ENCODE peak calls at places on chromosomes 6 and 20, in six cellular contexts. O is H7, V is kidney epithelial cell, H is ovary, K is AG10803, W is body of pancreas. L is an unnamed sample.

GRCh38 chr6:131728296-131728939 is 17.6 kb upstream of the CTAGE9 start:
- DNase-seq in O (no peak), V (no peak), H (no peak), K (peak; percentile 77), W (no peak), L (no peak)

GRCh38 chr20:58870293-58871014 is 17.9 kb downstream of the GNAS start:
- DNase-seq in W (peak; percentile 85), O (peak; percentile 84), K (peak; percentile 44), V (no peak), H (peak; percentile 72), L (peak; percentile 67)

GRCh38 chr6:155599571-155599970 is 143.9 kb upstream of the NOX3 start:
- DNase-seq in K (no peak), W (no peak), O (peak; percentile 10), V (no peak), H (no peak), L (no peak)

GRCh38 chr6:112187736-112188135 is 66.6 kb downstream of the LAMA4 start:
- DNase-seq in H (no peak), K (no peak), V (no peak), W (no peak), O (no peak), L (no peak)

GRCh38 chr6:68778356-68779020 is 143.4 kb downstream of the ADGRB3 start:
- DNase-seq in O (peak; percentile 8), K (peak; percentile 17), V (no peak), H (no peak), W (no peak), L (peak; percentile 77)

GRCh38 chr6:15642276-15642675 is 20.6 kb downstream of the DTNBP1 start:
- DNase-seq in K (no peak), O (peak; percentile 28), W (no peak), H (no peak), V (no peak), L (peak; percentile 78)

GRCh38 chr6:160239929-160240690 is 18.5 kb downstream of the SLC22A2 start:
- DNase-seq in K (no peak), H (no peak), V (no peak), W (no peak), O (no peak), L (no peak)

GRCh38 chr20:57622201-57622570 is 2.0 kb upstream of the ZBP1 start:
- DNase-seq in W (no peak), H (no peak), V (no peak), K (no peak), O (peak; percentile 39), L (no peak)

GRCh38 chr20:20734475-20734948 is 22.1 kb upstream of the RALGAPA2 start:
- DNase-seq in H (no peak), V (no peak), W (no peak), K (no peak), O (no peak), L (no peak)

GRCh38 chr6:94623586-94623985 is 953.7 kb upstream of the MANEA start:
- DNase-seq in H (no peak), K (no peak), O (no peak), V (no peak), W (no peak), L (no peak)

GRCh38 chr6:158283304-158284005 is 28.8 kb upstream of the TULP4 start:
- DNase-seq in W (no peak), K (peak; percentile 25), O (peak; percentile 68), H (no peak), V (no peak), L (peak; percentile 51)
- H3K4me3 ChIP-seq in W (no peak overlapping the region), K (no peak overlapping the region), O (no peak overlapping the region), H (no peak overlapping the region), V (no peak overlapping the region), L (no peak overlapping the region)

GRCh38 chr6:149484733-149485700 is at the start of gene ZC3H12D:
- DNase-seq in W (no peak), K (peak; percentile 16), H (no peak), O (no peak), V (no peak), L (peak; percentile 98)
- H3K4me3 ChIP-seq in W (no peak within 1 kb of the TSS), K (no peak within 1 kb of the TSS), H (no peak within 1 kb of the TSS), O (no peak within 1 kb of the TSS), V (no peak within 1 kb of the TSS), L (peak within 1 kb of the TSS; percentile 88)

GRCh38 chr6:152804150-152804549 is 53.6 kb downstream of the VIP start:
- DNase-seq in O (no peak), V (no peak), W (no peak), H (no peak), K (no peak), L (no peak)
- H3K4me3 ChIP-seq in O (no peak overlapping the region), V (no peak overlapping the region), W (no peak overlapping the region), H (no peak overlapping the region), K (no peak overlapping the region), L (no peak overlapping the region)

DNA sequence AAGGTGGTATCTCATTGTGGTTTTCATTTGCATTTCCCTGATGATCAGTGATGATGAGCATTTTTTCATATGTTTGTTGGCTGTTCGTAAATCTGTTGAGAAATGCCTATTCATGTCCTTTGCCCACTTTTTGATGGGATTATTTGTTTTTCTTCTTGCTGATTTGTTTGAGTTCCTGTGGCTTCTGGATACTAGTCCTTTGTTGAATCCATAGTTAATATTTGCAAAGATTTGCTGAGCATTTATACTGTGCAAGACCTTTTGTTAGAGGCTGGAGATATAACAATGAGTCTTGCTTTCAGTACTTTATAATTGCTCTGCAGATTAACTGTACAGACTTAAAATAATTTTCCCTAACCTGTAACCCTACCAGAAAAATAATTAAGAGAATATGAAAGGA is 35.6 kb downstream of the PDE7B start:
- DNase-seq in W (no peak), V (no peak), H (no peak), O (no peak), K (no peak), L (no peak)
- H3K4me3 ChIP-seq in W (no peak overlapping the region), V (no peak overlapping the region), H (no peak overlapping the region), O (no peak overlapping the region), K (no peak overlapping the region), L (no peak overlapping the region)

GRCh38 chr6:133106934-133107333 is 134.2 kb upstream of the EYA4 start:
- DNase-seq in V (no peak), O (no peak), W (no peak), H (no peak), K (no peak), L (no peak)

GRCh38 chr6:133108377-133108776 is 132.8 kb upstream of the EYA4 start:
- DNase-seq in V (no peak), H (no peak), K (no peak), O (no peak), W (no peak), L (no peak)
- H3K4me3 ChIP-seq in V (no peak overlapping the region), H (no peak overlapping the region), K (no peak overlapping the region), O (no peak overlapping the region), W (no peak overlapping the region), L (no peak overlapping the region)

GRCh38 chr6:127520061-127520460 is 926 bp upstream of the MTCL3 start:
- DNase-seq in K (no peak), O (no peak), V (no peak), W (no peak), H (no peak), L (peak; percentile 41)

GRCh38 chr6:127518710-127519468 is at the start of gene MTCL3:
- DNase-seq in H (no peak), O (peak; percentile 73), K (peak; percentile 17), W (peak; percentile 36), V (peak; percentile 87), L (no peak)

GRCh38 chr6:127517698-127518097 is 1.4 kb downstream of the MTCL3 start:
- DNase-seq in W (no peak), V (no peak), O (no peak), K (no peak), H (no peak), L (no peak)

GRCh38 chr6:127518212-127518709 is 874 bp downstream of the MTCL3 start:
- DNase-seq in K (no peak), W (no peak), V (no peak), O (peak; percentile 36), H (no peak), L (no peak)

GRCh38 chr6:127519469-127519785 is 292 bp upstream of the MTCL3 start:
- DNase-seq in H (no peak), O (no peak), K (no peak), V (no peak), W (no peak), L (no peak)
- H3K4me3 ChIP-seq in H (no peak overlapping the region), O (peak overlapping the region; percentile 55), K (peak overlapping the region; percentile 42), V (peak overlapping the region; percentile 58), W (no peak overlapping the region), L (no peak overlapping the region)

GRCh38 chr6:41642960-41643898 is 5.0 kb downstream of the MDFI start:
- DNase-seq in K (no peak), O (no peak), W (no peak), V (no peak), H (no peak), L (no peak)
- H3K4me3 ChIP-seq in K (no peak overlapping the region), O (no peak overlapping the region), W (no peak overlapping the region), V (no peak overlapping the region), H (no peak overlapping the region), L (no peak overlapping the region)

GRCh38 chr20:17558154-17558940 is 11.5 kb upstream of the DSTN start:
- DNase-seq in O (peak; percentile 53), H (no peak), W (peak; percentile 34), V (no peak), K (peak; percentile 93), L (no peak)
- H3K4me3 ChIP-seq in O (no peak overlapping the region), H (peak overlapping the region; percentile 8), W (no peak overlapping the region), V (no peak overlapping the region), K (peak overlapping the region; percentile 28), L (no peak overlapping the region)

DNA sequence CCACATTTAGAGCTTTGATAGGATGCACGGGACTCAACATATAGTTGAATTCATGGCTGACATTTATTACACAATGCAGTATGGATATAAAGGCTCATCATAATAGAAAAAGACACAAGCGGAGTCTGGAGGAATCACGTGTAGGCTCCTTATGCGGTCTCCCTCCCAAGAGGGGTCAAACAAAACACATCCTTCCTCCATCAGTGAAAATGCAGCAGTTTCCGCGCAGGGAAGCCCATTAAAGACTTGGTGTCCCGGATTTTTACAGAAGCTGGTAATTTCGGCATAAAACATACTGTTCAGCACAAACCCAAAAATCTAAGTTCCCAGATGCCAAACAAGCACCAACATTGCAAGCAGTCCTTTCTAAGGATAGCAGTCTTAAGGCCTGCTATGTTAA is 1.1 kb downstream of the USP45 start:
- DNase-seq in W (no peak), H (no peak), V (no peak), K (no peak), O (peak; percentile 29), L (peak; percentile 73)
- H3K4me3 ChIP-seq in W (no peak overlapping the region), H (no peak overlapping the region), V (peak overlapping the region; percentile 86), K (peak overlapping the region; percentile 73), O (peak overlapping the region; percentile 87), L (peak overlapping the region; percentile 72)

DNA sequence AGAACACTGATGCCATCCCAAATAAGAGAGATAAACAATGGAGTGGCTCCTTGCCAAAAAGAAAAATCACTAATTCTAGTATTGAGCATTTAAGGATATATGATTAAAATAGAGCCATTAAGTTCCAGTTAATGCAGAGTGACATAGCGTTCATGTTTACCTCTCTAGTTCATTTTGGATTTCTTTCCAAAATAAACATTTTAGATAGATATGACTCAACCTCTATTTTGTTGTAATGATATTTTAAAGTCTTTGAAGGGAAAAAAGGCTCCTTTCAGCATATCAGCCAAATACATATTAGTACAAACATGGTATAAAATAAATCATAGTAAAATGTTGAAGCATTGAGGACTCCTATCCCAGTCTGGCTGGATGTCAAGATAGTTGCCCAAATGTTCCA is 33.4 kb downstream of the RWDD2A start:
- DNase-seq in W (no peak), O (no peak), K (no peak), V (no peak), H (no peak), L (no peak)
- H3K4me3 ChIP-seq in W (no peak overlapping the region), O (no peak overlapping the region), K (no peak overlapping the region), V (no peak overlapping the region), H (no peak overlapping the region), L (no peak overlapping the region)

L was measured in Karpas-422.